ENCODE peak calls at places on chromosomes 6 and 20, in five cellular contexts. I is HFF-Myc, W is spleen, V is coronary artery, P is choroid plexus epithelial cell. Z is an unnamed sample.

GRCh38 chr6:34115396-34116314 is 30.2 kb downstream of the GRM4 start:
- DNase-seq in I (no peak), W (no peak), V (no peak), P (peak), Z (peak)

GRCh38 chr20:34859367-34859766 is 13.3 kb downstream of the GGT7 start:
- DNase-seq in I (no peak), W (peak), V (no peak), P (no peak), Z (no peak)

GRCh38 chr6:129621252-129621651 is 88.7 kb downstream of the ARHGAP18 start:
- DNase-seq in I (no peak), W (no peak), V (no peak), P (peak), Z (no peak)

GRCh38 chr6:111660531-111660930 is 54.9 kb upstream of the TRAF3IP2 start:
- DNase-seq in I (no peak), W (no peak), V (no peak), P (no peak), Z (no peak)

GRCh38 chr6:100088009-100088408 is 94.0 kb upstream of the MCHR2 start:
- DNase-seq in I (peak), W (no peak), V (no peak), P (peak), Z (no peak)

GRCh38 chr20:41783423-41784220 is 165.4 kb upstream of the CHD6 start:
- DNase-seq in I (no peak), W (no peak), V (no peak), P (no peak), Z (no peak)

GRCh38 chr6:107956586-107957164 is 1.3 kb downstream of the SEC63 start:
- DNase-seq in I (no peak), W (no peak), V (no peak), P (peak), Z (no peak)

GRCh38 chr6:162032620-162033019 is 694.9 kb downstream of the PRKN start:
- DNase-seq in I (no peak), W (no peak), V (no peak), P (peak), Z (no peak)

GRCh38 chr6:40355532-40355931 is 231.6 kb downstream of the LRFN2 start:
- DNase-seq in I (no peak), W (no peak), V (peak), P (no peak), Z (no peak)

GRCh38 chr6:116633685-116634084 is 17.4 kb downstream of the RSPH4A start:
- DNase-seq in I (no peak), W (no peak), V (no peak), P (peak), Z (no peak)

DNA sequence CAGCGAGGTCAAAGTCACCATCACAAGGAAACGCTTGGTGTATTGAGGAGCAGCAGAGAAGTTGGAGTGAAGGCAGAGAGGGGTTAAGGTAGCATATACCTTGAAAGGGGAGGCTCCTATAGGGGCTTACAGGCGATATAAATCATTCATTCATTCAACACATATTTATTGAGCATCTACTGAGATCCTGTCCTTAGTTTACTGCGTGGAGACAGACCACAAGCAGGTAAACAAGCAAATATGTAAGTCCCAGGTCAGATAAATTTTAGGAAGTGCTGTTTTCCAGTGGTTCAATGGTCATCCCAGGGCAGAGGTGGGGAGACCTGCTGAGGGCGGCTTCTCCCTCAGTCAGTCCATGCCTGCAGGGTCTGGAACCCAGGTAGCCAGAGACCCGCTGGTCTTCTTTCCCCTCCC is 761 bp upstream of the DNMT3B start:
- DNase-seq in I (no peak), W (no peak), V (no peak), P (no peak), Z (no peak)
- TF ChIP-seq CTCF in I (no peak), W (no peak), V (no peak), P (no peak), Z (no peak)

DNA sequence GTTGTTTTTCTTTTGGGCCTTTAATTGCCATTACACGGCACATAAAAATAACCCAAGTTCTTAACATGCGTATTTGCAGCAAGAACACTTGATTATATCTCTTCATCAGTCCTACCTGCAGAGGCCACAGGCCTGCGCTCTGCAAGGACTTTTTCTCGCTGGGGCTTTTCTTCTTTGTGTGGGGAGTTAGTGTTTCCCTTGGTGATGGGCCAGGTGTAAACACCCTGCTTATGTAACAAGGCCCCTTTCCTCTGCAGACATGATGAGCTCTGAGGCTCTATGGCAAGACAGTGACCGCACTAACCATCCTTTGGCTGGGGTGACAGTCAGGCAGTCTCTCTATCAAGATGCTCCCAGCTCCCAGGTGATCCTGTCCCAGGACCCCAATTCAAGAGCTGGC is 97.8 kb upstream of the PCSK2 start:
- DNase-seq in I (no peak), W (no peak), V (no peak), P (no peak), Z (no peak)
- TF ChIP-seq CTCF in I (no peak), W (no peak), V (no peak), P (no peak), Z (no peak)

DNA sequence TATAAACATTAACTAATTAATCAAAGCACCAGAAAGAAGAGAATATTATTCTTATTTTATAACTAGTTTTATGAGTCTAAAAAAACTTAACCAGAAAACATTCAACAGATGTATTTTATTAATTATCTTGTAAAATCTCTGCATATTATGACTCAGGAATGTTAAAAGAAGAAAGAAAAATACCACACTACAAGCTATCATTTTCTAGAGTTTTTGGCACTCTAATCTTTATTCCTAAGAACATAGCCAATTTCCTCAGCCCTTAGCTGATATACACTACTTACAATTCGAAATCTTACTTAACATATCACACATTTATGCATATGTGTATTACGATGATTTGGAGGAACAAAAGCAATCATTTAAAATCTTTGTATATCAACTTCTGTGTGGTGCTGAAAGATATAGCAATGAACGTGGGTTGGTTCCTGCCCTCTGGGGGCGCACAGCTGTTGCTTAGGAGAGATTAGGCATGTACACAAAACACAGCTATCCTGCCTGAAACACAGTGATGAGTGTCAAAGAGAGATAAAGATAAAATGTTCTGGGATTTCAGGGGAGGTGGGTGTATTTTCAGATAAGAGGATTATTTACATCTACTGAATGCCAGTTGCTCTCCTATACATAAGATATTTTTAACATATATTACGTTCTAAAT is 404.5 kb downstream of the SYNE1 start:
- DNase-seq in I (peak), W (no peak), V (no peak), P (peak), Z (no peak)
- TF ChIP-seq CTCF in I (peak), W (no peak), V (no peak), P (peak), Z (no peak)

GRCh38 chr20:49397525-49397924 is 84.9 kb downstream of the KCNB1 start:
- DNase-seq in I (no peak), W (no peak), V (no peak), P (peak), Z (no peak)

GRCh38 chr20:49394757-49395156 is 87.7 kb downstream of the KCNB1 start:
- DNase-seq in I (no peak), W (no peak), V (no peak), P (no peak), Z (no peak)

GRCh38 chr20:49395183-49395582 is 87.3 kb downstream of the KCNB1 start:
- DNase-seq in I (no peak), W (no peak), V (no peak), P (no peak), Z (no peak)

GRCh38 chr20:49395659-49396058 is 86.8 kb downstream of the KCNB1 start:
- DNase-seq in I (no peak), W (no peak), V (no peak), P (no peak), Z (no peak)

GRCh38 chr20:49396230-49396629 is 86.2 kb downstream of the KCNB1 start:
- DNase-seq in I (no peak), W (no peak), V (no peak), P (peak), Z (no peak)
- TF ChIP-seq CTCF in I (no peak), W (no peak), V (no peak), P (peak), Z (no peak)

DNA sequence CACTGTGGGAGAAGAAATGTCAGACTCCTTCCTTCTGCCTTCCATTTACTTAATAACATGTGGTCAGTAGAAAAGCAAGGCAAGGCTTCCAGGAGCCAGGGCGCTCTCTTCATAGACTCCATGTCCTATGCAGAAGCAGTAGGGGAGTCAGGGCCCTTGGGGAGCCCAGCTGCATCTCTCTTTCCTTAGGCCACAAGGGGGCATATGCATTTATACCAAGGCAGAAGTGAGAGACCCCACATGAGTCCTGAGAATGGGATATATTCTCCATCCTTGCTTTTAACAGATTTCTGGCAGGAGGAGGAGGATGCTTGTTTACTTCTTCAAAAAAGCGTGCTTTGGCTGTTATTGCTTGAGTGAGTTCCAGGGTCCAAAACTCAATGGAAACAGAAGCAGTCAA is 198.5 kb downstream of the HIVEP2 start:
- DNase-seq in I (no peak), W (no peak), V (no peak), P (peak), Z (peak)
- TF ChIP-seq CTCF in I (peak), W (peak), V (no peak), P (peak), Z (peak)

GRCh38 chr6:101395345-101395744 is 1.8 kb downstream of the GRIK2 start:
- DNase-seq in I (no peak), W (no peak), V (no peak), P (no peak), Z (no peak)

GRCh38 chr6:101396552-101397173 is 3.2 kb downstream of the GRIK2 start:
- DNase-seq in I (peak), W (no peak), V (no peak), P (peak), Z (peak)

GRCh38 chr6:101399627-101399955 is 6.1 kb downstream of the GRIK2 start:
- DNase-seq in I (no peak), W (no peak), V (no peak), P (no peak), Z (no peak)

GRCh38 chr6:101398716-101399626 is 5.5 kb downstream of the GRIK2 start:
- DNase-seq in I (no peak), W (no peak), V (no peak), P (no peak), Z (no peak)

DNA sequence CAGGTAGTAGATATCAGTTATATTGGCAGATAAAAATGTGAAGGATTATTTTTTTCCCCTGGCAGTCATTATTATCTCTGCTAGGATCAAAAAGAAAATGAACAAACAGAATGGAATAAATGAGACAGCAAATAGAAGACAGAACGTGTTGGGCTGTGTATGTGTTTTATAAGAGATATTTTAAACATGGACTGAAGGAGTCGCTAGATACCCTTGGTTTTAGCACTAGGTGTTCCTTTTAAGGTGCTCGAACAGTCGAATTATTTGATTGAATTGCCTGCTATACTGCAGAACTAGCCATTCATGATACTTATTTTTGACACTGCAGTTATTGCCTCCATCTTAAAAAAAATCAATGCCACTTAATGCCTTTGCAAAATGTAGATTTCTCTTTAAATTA is 3.7 kb downstream of the GRIK2 start:
- DNase-seq in I (no peak), W (no peak), V (no peak), P (peak), Z (no peak)
- TF ChIP-seq CTCF in I (no peak), W (no peak), V (no peak), P (peak), Z (no peak)

DNA sequence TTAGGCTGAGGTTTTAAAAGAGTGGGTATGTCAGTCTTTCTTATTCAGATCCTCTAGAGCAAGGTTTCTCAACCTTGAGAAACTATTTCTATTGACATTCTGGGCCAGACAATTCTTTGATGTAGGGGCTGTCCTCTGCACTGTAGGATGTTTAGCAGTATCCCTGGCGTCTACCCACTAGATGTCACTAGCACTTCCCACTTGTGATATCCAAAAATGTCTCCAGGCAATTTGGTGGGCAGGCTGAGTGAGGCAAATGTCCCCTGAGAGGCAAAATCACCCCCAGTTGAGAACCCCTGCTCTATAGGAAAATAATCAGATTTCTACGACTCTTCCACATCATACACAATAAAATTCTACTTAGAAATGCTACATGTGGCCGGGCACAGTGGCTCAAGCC is 7.7 kb upstream of the ZKSCAN8 start:
- DNase-seq in I (no peak), W (no peak), V (no peak), P (peak), Z (no peak)
- TF ChIP-seq CTCF in I (peak), W (peak), V (no peak), P (peak), Z (peak)

DNA sequence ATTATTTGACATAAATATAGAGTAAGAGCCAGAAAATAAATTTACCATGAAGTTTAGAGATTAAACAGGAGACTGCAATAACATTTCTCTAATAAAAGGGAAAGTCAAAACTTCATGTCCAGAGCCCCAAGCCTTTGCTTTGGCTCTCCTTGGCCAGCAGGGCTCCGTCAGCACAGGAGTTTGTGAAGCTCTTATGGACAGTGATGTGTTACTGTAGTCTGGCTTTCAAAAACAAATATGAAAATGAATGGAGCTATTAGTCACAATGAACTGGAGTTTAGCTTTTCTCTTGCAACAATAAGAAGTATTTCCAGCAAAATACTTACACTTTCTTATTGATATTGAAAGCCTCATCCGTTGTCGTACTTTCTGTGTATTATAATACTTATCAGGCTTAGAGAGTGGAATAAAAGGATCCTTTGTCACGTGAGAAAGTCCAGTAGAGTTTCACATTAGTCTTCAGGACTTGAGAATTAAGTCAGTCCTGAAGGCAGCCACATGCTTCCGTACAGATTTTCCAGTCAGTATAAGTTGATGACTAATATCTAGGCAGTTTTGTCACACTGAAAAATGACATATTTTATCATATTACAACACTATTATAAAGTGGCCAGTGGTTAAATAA is 117.0 kb upstream of the PRL start:
- DNase-seq in I (no peak), W (no peak), V (no peak), P (peak), Z (no peak)
- TF ChIP-seq CTCF in I (no peak), W (no peak), V (no peak), P (peak), Z (no peak)

DNA sequence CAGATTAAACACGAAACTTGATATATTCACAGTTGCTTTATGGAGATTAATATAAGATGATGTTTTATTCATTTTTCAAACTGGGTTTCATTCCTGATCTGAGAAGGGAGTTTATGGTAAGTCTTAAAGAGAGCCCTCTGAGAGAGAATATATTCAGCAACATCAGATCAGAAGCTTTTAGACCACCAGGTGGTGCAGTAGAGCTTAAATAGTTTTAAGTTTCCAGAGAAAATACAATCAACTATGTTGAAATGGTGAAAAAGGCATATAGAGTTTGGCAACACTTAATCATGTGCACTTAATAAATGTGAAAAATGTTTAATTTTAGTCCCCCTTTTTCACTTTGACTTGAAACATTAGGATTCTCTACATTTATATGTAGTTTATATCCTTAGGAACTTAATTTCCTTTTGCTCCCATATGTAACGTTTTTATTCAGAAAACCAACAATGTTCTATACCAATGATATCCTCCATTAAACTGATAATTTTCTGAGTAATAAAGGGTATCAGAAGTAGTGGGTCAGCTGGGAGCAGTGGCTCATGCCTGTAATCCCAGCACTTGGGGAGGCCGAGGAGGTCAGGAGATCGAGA is 86.3 kb upstream of the CLDN20 start:
- DNase-seq in I (no peak), W (no peak), V (no peak), P (peak), Z (no peak)
- TF ChIP-seq CTCF in I (peak), W (peak), V (peak), P (peak), Z (peak)

GRCh38 chr6:27871919-27872633 is 40.1 kb downstream of the OR2B2 start:
- DNase-seq in I (peak), W (peak), V (no peak), P (peak), Z (peak)
- TF ChIP-seq CTCF in I (no peak), W (no peak), V (no peak), P (peak), Z (peak)

Z was measured in GM10248.